ENCODE peak calls at places on chromosomes 4 and X, in ten cellular contexts. D is cardiac muscle cell; O is GM20000; I is mammary epithelial cell; Q is heart right ventricle; Z is brain microvascular endothelial cell; C is amniotic stem cell; G is mesothelial cell of epicardium; F is activated CD8-positive, alpha-beta T cell treated with anti-CD3 and anti-CD28 coated beads for 36 hours; L is progenitor cell of endocrine pancreas. N is an unnamed sample.

GRCh38 chr4:112130903-112131302 is 14.4 kb upstream of the FAM241A start:
- DNase-seq in D (peak), O (no peak), I (peak), Q (no peak), Z (no peak), C (no peak), G (no peak), F (no peak), L (no peak), N (no peak)

GRCh38 chr4:37631551-37631950 is 54.6 kb downstream of the RELL1 start:
- DNase-seq in D (no peak), O (no peak), I (no peak), Q (peak), Z (peak), C (no peak), G (no peak), F (no peak), L (no peak), N (no peak)

GRCh38 chr4:126341927-126342326 is 1027.2 kb downstream of the FAT4 start:
- DNase-seq in D (no peak), O (no peak), I (no peak), Q (no peak), Z (no peak), C (no peak), G (no peak), F (no peak), L (no peak), N (no peak)

GRCh38 chr4:169236901-169237626 is 33.7 kb downstream of the SH3RF1 start:
- DNase-seq in D (no peak), O (no peak), I (no peak), Q (no peak), Z (no peak), C (no peak), G (no peak), F (no peak), L (no peak), N (no peak)

GRCh38 chr4:8110071-8110986 is 48.3 kb downstream of the ABLIM2 start:
- DNase-seq in D (peak), O (no peak), I (peak), Q (no peak), Z (no peak), C (no peak), G (no peak), F (peak), L (peak), N (no peak)

GRCh38 chr4:107906458-107907100 is 24.8 kb upstream of the CYP2U1 start:
- DNase-seq in D (no peak), O (no peak), I (no peak), Q (no peak), Z (no peak), C (no peak), G (no peak), F (no peak), L (no peak), N (no peak)

GRCh38 chrX:2924151-2924550 is 5.0 kb downstream of the ARSD start:
- DNase-seq in D (no peak), O (no peak), I (no peak), Q (no peak), Z (no peak), C (no peak), G (no peak), F (no peak), L (no peak), N (no peak)

GRCh38 chr4:140300271-140300970 is 73.0 kb upstream of the SCOC start:
- DNase-seq in D (no peak), O (no peak), I (peak), Q (no peak), Z (peak), C (no peak), G (no peak), F (peak), L (no peak), N (no peak)

GRCh38 chrX:70664726-70665125 is 220.1 kb downstream of the DLG3 start:
- DNase-seq in D (peak), O (peak), I (peak), Q (no peak), Z (peak), C (peak), G (no peak), F (peak), L (no peak), N (peak)

GRCh38 chr4:4457803-4458550 is 71.1 kb downstream of the NSG1 start:
- DNase-seq in D (no peak), O (no peak), I (no peak), Q (no peak), Z (peak), C (no peak), G (no peak), F (no peak), L (no peak), N (no peak)

GRCh38 chrX:11792461-11793421 is 34.7 kb downstream of the MSL3 start:
- DNase-seq in D (no peak), O (peak), I (no peak), Q (no peak), Z (no peak), C (no peak), G (no peak), F (peak), L (no peak), N (no peak)

GRCh38 chr4:88320780-88321373 is 36.5 kb upstream of the PPM1K start:
- DNase-seq in D (no peak), O (peak), I (no peak), Q (no peak), Z (peak), C (no peak), G (no peak), F (peak), L (no peak), N (no peak)

GRCh38 chr4:83870551-83870950 is 334.6 kb downstream of the GPAT3 start:
- DNase-seq in D (no peak), O (no peak), I (no peak), Q (no peak), Z (no peak), C (no peak), G (no peak), F (no peak), L (no peak), N (no peak)

GRCh38 chr4:95158626-95159025 is 390.1 kb downstream of the UNC5C start:
- DNase-seq in D (no peak), O (no peak), I (no peak), Q (no peak), Z (no peak), C (no peak), G (no peak), F (no peak), L (no peak), N (no peak)

GRCh38 chrX:150690126-150690525 is 3.1 kb upstream of the MTMR1 start:
- DNase-seq in D (no peak), O (no peak), I (peak), Q (no peak), Z (peak), C (peak), G (no peak), F (peak), L (no peak), N (no peak)

GRCh38 chrX:39577976-39578962 is 519.5 kb downstream of the BCOR start:
- DNase-seq in D (no peak), O (peak), I (no peak), Q (peak), Z (no peak), C (no peak), G (no peak), F (peak), L (no peak), N (no peak)

GRCh38 chrX:40778861-40779575 is 43.7 kb upstream of the MED14 start:
- DNase-seq in D (no peak), O (no peak), I (peak), Q (no peak), Z (peak), C (no peak), G (no peak), F (no peak), L (no peak), N (no peak)

GRCh38 chr4:123352240-123352945 is 44.2 kb upstream of the SPRY1 start:
- DNase-seq in D (no peak), O (no peak), I (peak), Q (no peak), Z (no peak), C (no peak), G (no peak), F (no peak), L (no peak), N (no peak)

GRCh38 chr4:2250003-2250763 is 8.3 kb upstream of the HAUS3 start:
- DNase-seq in D (no peak), O (peak), I (no peak), Q (no peak), Z (no peak), C (no peak), G (no peak), F (no peak), L (no peak), N (no peak)

GRCh38 chr4:142705820-142706219 is 140.3 kb downstream of the INPP4B start:
- DNase-seq in D (no peak), O (no peak), I (no peak), Q (no peak), Z (no peak), C (no peak), G (no peak), F (no peak), L (no peak), N (no peak)

GRCh38 chr4:126955292-126956191 is 677.2 kb upstream of the INTU start:
- DNase-seq in D (no peak), O (no peak), I (no peak), Q (no peak), Z (no peak), C (no peak), G (no peak), F (no peak), L (no peak), N (no peak)

GRCh38 chr4:5127556-5127955 is 76.3 kb downstream of the STK32B start:
- DNase-seq in D (no peak), O (no peak), I (no peak), Q (no peak), Z (no peak), C (no peak), G (no peak), F (no peak), L (no peak), N (no peak)

N was measured in glomerular endothelial cell.